ENCODE peak calls at places on chromosomes 4 and X, in four cellular contexts. One of them, this sample, is unnamed.

GRCh38 chrX:126836195-126836594 is 16.7 kb downstream of the PRR32 start:
- DNase-seq in HFFc6: no peak
- DNase-seq in dorsolateral prefrontal cortex: no peak
- DNase-seq in CD8-positive, alpha-beta T cell: no peak
- DNase-seq in this sample: no peak

GRCh38 chr4:115834441-115834840 is 721.0 kb upstream of the NDST4 start:
- DNase-seq in HFFc6: no peak
- DNase-seq in dorsolateral prefrontal cortex: no peak
- DNase-seq in CD8-positive, alpha-beta T cell: no peak
- DNase-seq in this sample: no peak

GRCh38 chrX:153649178-153649914 is 2.3 kb downstream of the DUSP9 start:
- DNase-seq in HFFc6: no peak
- DNase-seq in dorsolateral prefrontal cortex: peak; percentile 16
- DNase-seq in CD8-positive, alpha-beta T cell: no peak
- DNase-seq in this sample: no peak

GRCh38 chr4:139763668-139764067 is 98.0 kb downstream of the MGST2 start:
- DNase-seq in HFFc6: no peak
- DNase-seq in dorsolateral prefrontal cortex: no peak
- DNase-seq in CD8-positive, alpha-beta T cell: no peak
- DNase-seq in this sample: no peak

GRCh38 chrX:48025561-48025960 is 18.8 kb downstream of the SPACA5 start:
- DNase-seq in HFFc6: peak; percentile 34
- DNase-seq in dorsolateral prefrontal cortex: no peak
- DNase-seq in CD8-positive, alpha-beta T cell: peak; percentile 6
- DNase-seq in this sample: peak; percentile 15

GRCh38 chrX:109697855-109698254 is 35.2 kb downstream of the ACSL4 start:
- DNase-seq in HFFc6: no peak
- DNase-seq in dorsolateral prefrontal cortex: no peak
- DNase-seq in CD8-positive, alpha-beta T cell: no peak
- DNase-seq in this sample: no peak

GRCh38 chrX:153875391-153876111 is 10.4 kb downstream of the L1CAM start:
- DNase-seq in HFFc6: no peak
- DNase-seq in dorsolateral prefrontal cortex: peak; percentile 43
- DNase-seq in CD8-positive, alpha-beta T cell: peak; percentile 58
- DNase-seq in this sample: no peak

GRCh38 chrX:38262715-38263620 is 42.3 kb upstream of the SRPX start:
- DNase-seq in HFFc6: peak; percentile 45
- DNase-seq in dorsolateral prefrontal cortex: no peak
- DNase-seq in CD8-positive, alpha-beta T cell: no peak
- DNase-seq in this sample: no peak

GRCh38 chr4:153151535-153152452 is 52.4 kb upstream of the TRIM2 start:
- DNase-seq in HFFc6: no peak
- DNase-seq in dorsolateral prefrontal cortex: peak; percentile 50
- DNase-seq in CD8-positive, alpha-beta T cell: no peak
- DNase-seq in this sample: no peak

GRCh38 chrX:17411189-17411588 is 36.2 kb downstream of the NHS start:
- DNase-seq in HFFc6: no peak
- DNase-seq in dorsolateral prefrontal cortex: no peak
- DNase-seq in CD8-positive, alpha-beta T cell: no peak
- DNase-seq in this sample: no peak

GRCh38 chr4:101152521-101152920 is 194.8 kb downstream of the PPP3CA start:
- DNase-seq in HFFc6: no peak
- DNase-seq in dorsolateral prefrontal cortex: no peak
- DNase-seq in CD8-positive, alpha-beta T cell: no peak
- DNase-seq in this sample: no peak

GRCh38 chr4:168815373-168816345 is 194.4 kb downstream of the CBR4 start:
- DNase-seq in HFFc6: no peak
- DNase-seq in dorsolateral prefrontal cortex: no peak
- DNase-seq in CD8-positive, alpha-beta T cell: no peak
- DNase-seq in this sample: no peak

GRCh38 chrX:104343408-104344129 is 88.8 kb upstream of the ESX1 start:
- DNase-seq in HFFc6: peak; percentile 89
- DNase-seq in dorsolateral prefrontal cortex: no peak
- DNase-seq in CD8-positive, alpha-beta T cell: no peak
- DNase-seq in this sample: no peak

DNA sequence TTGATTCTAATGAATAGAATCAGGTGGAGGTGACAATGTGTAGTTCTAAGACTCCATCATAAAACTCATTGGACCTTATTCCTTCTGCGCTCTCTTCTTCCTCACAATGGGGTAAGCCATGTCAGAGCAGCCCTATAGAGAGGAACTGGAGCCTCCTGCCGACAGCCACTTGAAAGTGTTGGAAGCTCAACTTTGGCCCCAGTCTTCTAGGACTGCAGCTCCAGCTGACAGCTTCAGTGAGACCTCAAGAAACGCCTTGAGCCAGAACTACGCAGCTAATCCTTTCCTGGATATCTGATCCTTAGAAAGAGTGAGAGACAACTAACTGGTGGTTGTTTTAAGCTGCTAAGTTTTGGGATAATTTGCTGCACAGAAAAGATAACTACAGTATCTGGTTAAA is 22.1 kb upstream of the ADH7 start:
- DNase-seq in HFFc6: no peak
- DNase-seq in dorsolateral prefrontal cortex: no peak
- DNase-seq in CD8-positive, alpha-beta T cell: no peak
- DNase-seq in this sample: no peak
- TF ChIP-seq CTCF in HFFc6: peak; percentile 29
- TF ChIP-seq CTCF in dorsolateral prefrontal cortex: no peak
- TF ChIP-seq CTCF in CD8-positive, alpha-beta T cell: no peak
- TF ChIP-seq CTCF in this sample: peak; percentile 56

GRCh38 chr4:52105276-52105675 is 54.2 kb downstream of the SPATA18 start:
- DNase-seq in HFFc6: no peak
- DNase-seq in dorsolateral prefrontal cortex: no peak
- DNase-seq in CD8-positive, alpha-beta T cell: no peak
- DNase-seq in this sample: no peak

GRCh38 chr4:52106701-52107100 is 55.6 kb downstream of the SPATA18 start:
- DNase-seq in HFFc6: no peak
- DNase-seq in dorsolateral prefrontal cortex: no peak
- DNase-seq in CD8-positive, alpha-beta T cell: no peak
- DNase-seq in this sample: no peak

GRCh38 chr4:52107745-52108144 is 56.6 kb downstream of the SPATA18 start:
- DNase-seq in HFFc6: no peak
- DNase-seq in dorsolateral prefrontal cortex: no peak
- DNase-seq in CD8-positive, alpha-beta T cell: no peak
- DNase-seq in this sample: no peak

GRCh38 chr4:52107336-52107735 is 56.2 kb downstream of the SPATA18 start:
- DNase-seq in HFFc6: peak; percentile 1
- DNase-seq in dorsolateral prefrontal cortex: no peak
- DNase-seq in CD8-positive, alpha-beta T cell: no peak
- DNase-seq in this sample: no peak

GRCh38 chr4:52106142-52106541 is 55.0 kb downstream of the SPATA18 start:
- DNase-seq in HFFc6: no peak
- DNase-seq in dorsolateral prefrontal cortex: no peak
- DNase-seq in CD8-positive, alpha-beta T cell: no peak
- DNase-seq in this sample: no peak
- TF ChIP-seq CTCF in HFFc6: no peak
- TF ChIP-seq CTCF in dorsolateral prefrontal cortex: no peak
- TF ChIP-seq CTCF in CD8-positive, alpha-beta T cell: no peak
- TF ChIP-seq CTCF in this sample: no peak

GRCh38 chr4:10619220-10619619 is 65.3 kb downstream of the CLNK start:
- DNase-seq in HFFc6: no peak
- DNase-seq in dorsolateral prefrontal cortex: no peak
- DNase-seq in CD8-positive, alpha-beta T cell: no peak
- DNase-seq in this sample: no peak
- TF ChIP-seq CTCF in HFFc6: no peak
- TF ChIP-seq CTCF in dorsolateral prefrontal cortex: no peak
- TF ChIP-seq CTCF in CD8-positive, alpha-beta T cell: no peak
- TF ChIP-seq CTCF in this sample: no peak

GRCh38 chrX:9315086-9315485 is 149.8 kb upstream of the TBL1X start:
- DNase-seq in HFFc6: no peak
- DNase-seq in dorsolateral prefrontal cortex: no peak
- DNase-seq in CD8-positive, alpha-beta T cell: no peak
- DNase-seq in this sample: no peak
- TF ChIP-seq CTCF in HFFc6: no peak
- TF ChIP-seq CTCF in dorsolateral prefrontal cortex: no peak
- TF ChIP-seq CTCF in CD8-positive, alpha-beta T cell: no peak
- TF ChIP-seq CTCF in this sample: no peak

DNA sequence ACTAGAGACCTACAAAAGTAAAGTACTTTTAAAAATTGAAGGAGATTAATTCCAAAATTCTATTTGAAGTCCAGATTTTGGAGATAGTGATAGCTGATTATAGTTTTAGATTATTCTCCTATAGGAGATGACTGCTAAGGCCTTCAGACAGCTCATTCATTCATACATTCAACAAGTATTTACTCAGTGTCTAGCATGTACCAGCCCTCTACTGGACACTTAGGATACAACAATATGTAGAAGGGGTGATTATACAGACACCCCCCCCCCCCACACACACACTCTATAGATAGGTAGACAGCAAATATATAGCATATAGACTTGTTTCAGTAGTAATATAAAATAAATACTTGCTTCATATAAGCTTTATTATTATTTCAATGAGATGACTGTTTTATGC is 60.4 kb upstream of the TAF9B start:
- DNase-seq in HFFc6: no peak
- DNase-seq in dorsolateral prefrontal cortex: no peak
- DNase-seq in CD8-positive, alpha-beta T cell: no peak
- DNase-seq in this sample: no peak
- TF ChIP-seq CTCF in HFFc6: peak; percentile 39
- TF ChIP-seq CTCF in dorsolateral prefrontal cortex: no peak
- TF ChIP-seq CTCF in CD8-positive, alpha-beta T cell: peak; percentile 32
- TF ChIP-seq CTCF in this sample: peak; percentile 47

DNA sequence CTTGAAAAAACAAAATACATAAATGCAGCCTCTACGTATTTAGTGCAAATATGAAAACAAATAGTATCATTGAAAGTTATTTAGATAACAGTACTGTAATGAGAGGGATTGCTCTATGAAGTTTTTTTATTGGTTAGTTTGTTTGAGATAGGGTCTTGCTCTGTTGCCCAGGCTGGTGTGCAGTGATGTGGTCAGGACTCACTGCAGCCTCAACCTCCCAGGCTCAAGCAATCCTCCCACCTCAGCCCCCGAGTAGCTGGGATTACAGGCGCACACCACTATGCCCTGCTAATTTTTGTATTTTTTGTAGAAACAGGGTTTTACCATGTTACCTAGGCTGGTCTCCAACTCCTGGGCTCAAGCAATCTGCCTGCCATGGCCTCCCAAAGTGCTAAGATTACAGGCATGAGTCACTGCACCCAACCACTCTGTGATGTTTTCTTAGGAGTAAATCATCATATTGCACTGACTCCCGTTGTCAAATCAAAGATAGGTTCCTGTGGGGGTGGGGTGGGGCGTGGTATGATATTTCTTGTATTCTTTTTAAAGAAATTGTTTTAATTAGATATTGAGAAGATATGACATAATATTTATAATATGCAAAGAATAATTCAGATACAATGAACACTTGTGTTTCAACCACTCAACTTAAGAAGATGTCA is 75.8 kb downstream of the ATG4A start:
- DNase-seq in HFFc6: no peak
- DNase-seq in dorsolateral prefrontal cortex: no peak
- DNase-seq in CD8-positive, alpha-beta T cell: no peak
- DNase-seq in this sample: peak; percentile 35
- TF ChIP-seq CTCF in HFFc6: no peak
- TF ChIP-seq CTCF in dorsolateral prefrontal cortex: no peak
- TF ChIP-seq CTCF in CD8-positive, alpha-beta T cell: no peak
- TF ChIP-seq CTCF in this sample: no peak